ENCODE peak calls at places on chromosome 4, in ten cellular contexts. I is AG10803, V is activated B cell treated with CpG ODN at 0.5 μM for 24 hours, H is heart right ventricle, W is body of pancreas, N is foreskin keratinocyte, K is type B pancreatic cell, Y is astrocyte, O is spleen, U is cardiac fibroblast. J is an unnamed sample.

GRCh38 chr4:128579454-128579853 is 230.0 kb upstream of the JADE1 start:
- DNase-seq in I (no peak), Y (no peak), V (no peak), N (no peak), U (peak), K (no peak), W (no peak), H (no peak), O (no peak), J (no peak)

GRCh38 chr4:113951263-113951662 is 28.2 kb downstream of the ARSJ start:
- DNase-seq in N (no peak), W (peak), H (no peak), K (no peak), V (no peak), O (no peak), Y (peak), U (no peak), I (peak), J (no peak)

GRCh38 chr4:182724414-182724813 is 192.8 kb downstream of the DCTD start:
- DNase-seq in V (no peak), U (no peak), N (peak), Y (no peak), I (peak), K (no peak), W (no peak), O (no peak), H (no peak), J (no peak)

GRCh38 chr4:159779716-159780115 is 676.8 kb downstream of the RAPGEF2 start:
- DNase-seq in V (no peak), O (no peak), N (no peak), K (no peak), H (no peak), Y (peak), U (no peak), W (no peak), I (no peak), J (no peak)

GRCh38 chr4:145852256-145852839 is 86.3 kb downstream of the ZNF827 start:
- DNase-seq in K (no peak), N (no peak), U (peak), I (peak), Y (no peak), H (no peak), W (no peak), V (no peak), O (no peak), J (no peak)

GRCh38 chr4:98976716-98977115 is 18.8 kb upstream of the METAP1 start:
- DNase-seq in W (no peak), H (no peak), U (peak), Y (peak), K (no peak), I (no peak), N (peak), V (no peak), O (no peak), J (no peak)

GRCh38 chr4:124883642-124884041 is 171.1 kb upstream of the ANKRD50 start:
- DNase-seq in Y (peak), H (no peak), I (peak), V (no peak), O (no peak), U (peak), W (no peak), N (no peak), K (no peak), J (no peak)

GRCh38 chr4:184329235-184330007 is 111.7 kb upstream of the ENPP6 start:
- DNase-seq in U (peak), Y (no peak), H (no peak), O (no peak), N (no peak), W (peak), I (no peak), K (no peak), V (no peak), J (no peak)

GRCh38 chr4:71231073-71231752 is 107.6 kb upstream of the SLC4A4 start:
- DNase-seq in H (peak), Y (peak), I (peak), N (no peak), K (no peak), W (peak), O (no peak), U (peak), V (no peak), J (no peak)

GRCh38 chr4:153394945-153395344 is 50.5 kb downstream of the MND1 start:
- DNase-seq in K (no peak), V (no peak), W (no peak), H (no peak), N (no peak), O (no peak), Y (no peak), U (no peak), I (no peak), J (no peak)

GRCh38 chr4:79455216-79455615 is 47.2 kb upstream of the GK2 start:
- DNase-seq in U (peak), W (no peak), Y (no peak), N (no peak), H (no peak), O (no peak), I (no peak), K (no peak), V (no peak), J (no peak)

GRCh38 chr4:112448211-112448745 is 67.7 kb downstream of the NEUROG2 start:
- DNase-seq in V (no peak), U (peak), I (no peak), W (no peak), O (no peak), Y (no peak), K (no peak), H (no peak), N (peak), J (no peak)

GRCh38 chr4:156710571-156711195 is 260.9 kb downstream of the PDGFC start:
- DNase-seq in V (no peak), N (no peak), U (no peak), K (no peak), W (no peak), O (no peak), I (peak), Y (peak), H (no peak), J (no peak)

GRCh38 chr4:146981651-146982050 is 36.0 kb upstream of the TTC29 start:
- DNase-seq in U (peak), H (no peak), Y (peak), O (no peak), I (peak), N (no peak), V (no peak), W (no peak), K (no peak), J (no peak)

GRCh38 chr4:146643812-146644401 is 5.2 kb downstream of the POU4F2 start:
- DNase-seq in H (no peak), W (no peak), Y (peak), N (no peak), O (no peak), I (no peak), V (no peak), U (peak), K (no peak), J (no peak)

GRCh38 chr4:25654971-25655963 is at the start of gene SLC34A2:
- DNase-seq in Y (no peak), W (peak), N (no peak), K (peak), U (no peak), O (peak), V (no peak), H (no peak), I (no peak), J (peak)

GRCh38 chr4:26388671-26389070 is 67.9 kb downstream of the RBPJ start:
- DNase-seq in U (peak), H (no peak), I (peak), O (no peak), Y (no peak), W (no peak), V (no peak), N (no peak), K (no peak), J (no peak)

GRCh38 chr4:65383589-65384305 is 286.5 kb downstream of the EPHA5 start:
- DNase-seq in I (no peak), V (no peak), K (no peak), W (no peak), H (no peak), Y (peak), U (peak), N (peak), O (no peak), J (no peak)

GRCh38 chr4:143515905-143516304 is 2.4 kb downstream of the SMARCA5 start:
- DNase-seq in W (no peak), Y (no peak), N (no peak), U (no peak), V (no peak), H (no peak), K (no peak), O (no peak), I (no peak), J (no peak)

GRCh38 chr4:82519776-82520175 is 42.0 kb downstream of the TMEM150C start:
- DNase-seq in N (no peak), O (no peak), I (no peak), Y (no peak), H (no peak), K (no peak), U (peak), W (no peak), V (no peak), J (no peak)

GRCh38 chr4:1900087-1900433 is 28.9 kb downstream of the NSD2 start:
- DNase-seq in H (no peak), Y (no peak), U (no peak), W (no peak), O (no peak), V (no peak), N (no peak), K (no peak), I (no peak), J (no peak)

GRCh38 chr4:89836897-89837384 is at the start of gene SNCA:
- DNase-seq in V (no peak), Y (peak), U (peak), K (peak), O (peak), W (peak), N (peak), I (no peak), H (peak), J (peak)

GRCh38 chr4:80070880-80071620 is 2.0 kb downstream of the ANTXR2 start:
- DNase-seq in O (no peak), V (no peak), Y (peak), K (no peak), I (peak), U (no peak), W (no peak), H (no peak), N (no peak), J (no peak)

GRCh38 chr4:820230-821172 is 5.4 kb downstream of the CPLX1 start:
- DNase-seq in K (no peak), Y (no peak), V (no peak), O (no peak), U (no peak), W (no peak), N (no peak), I (no peak), H (no peak), J (no peak)

GRCh38 chr4:89534356-89534755 is 226.8 kb upstream of the GPRIN3 start:
- DNase-seq in I (no peak), W (no peak), U (no peak), H (no peak), K (no peak), Y (no peak), V (no peak), N (no peak), O (no peak), J (no peak)

GRCh38 chr4:38788327-38788726 is 5.5 kb upstream of the TLR10 start:
- DNase-seq in W (no peak), K (no peak), H (no peak), I (no peak), V (no peak), N (peak), U (peak), O (no peak), Y (peak), J (no peak)

GRCh38 chr4:184636144-184636543 is 13.1 kb downstream of the CASP3 start:
- DNase-seq in I (no peak), K (no peak), H (no peak), W (no peak), U (no peak), V (no peak), O (no peak), Y (no peak), N (no peak), J (no peak)

GRCh38 chr4:91497892-91498291 is 805.9 kb upstream of the GRID2 start:
- DNase-seq in I (no peak), H (no peak), V (no peak), N (no peak), W (no peak), O (no peak), U (no peak), Y (no peak), K (no peak), J (no peak)

GRCh38 chr4:109631709-109632108 is 71.5 kb downstream of the CASP6 start:
- DNase-seq in W (peak), O (no peak), V (no peak), N (no peak), I (no peak), Y (no peak), K (no peak), H (peak), U (no peak), J (no peak)

GRCh38 chr4:18536420-18536819 is 514.9 kb upstream of the LCORL start:
- DNase-seq in U (no peak), O (no peak), I (no peak), H (no peak), W (no peak), K (no peak), N (no peak), Y (no peak), V (no peak), J (no peak)

GRCh38 chr4:18538121-18538520 is 516.6 kb upstream of the LCORL start:
- DNase-seq in Y (no peak), O (no peak), W (no peak), H (no peak), N (no peak), I (no peak), V (no peak), U (no peak), K (no peak), J (no peak)

GRCh38 chr4:18540349-18540748 is 518.8 kb upstream of the LCORL start:
- DNase-seq in H (no peak), N (no peak), O (no peak), V (no peak), W (no peak), Y (no peak), U (no peak), K (no peak), I (no peak), J (no peak)

GRCh38 chr4:18533262-18533775 is 511.8 kb upstream of the LCORL start:
- DNase-seq in U (no peak), Y (no peak), H (no peak), V (no peak), N (no peak), O (no peak), I (no peak), W (no peak), K (no peak), J (no peak)

GRCh38 chr4:18535948-18536347 is 514.4 kb upstream of the LCORL start:
- DNase-seq in K (no peak), I (no peak), H (no peak), U (no peak), O (no peak), N (no peak), W (no peak), V (no peak), Y (no peak), J (no peak)
- TF ChIP-seq CTCF in K (no peak), I (no peak), H (no peak), U (no peak), O (no peak), N (no peak), W (no peak), V (no peak), Y (no peak), J (no peak)

GRCh38 chr4:120568736-120569135 is 353.8 kb downstream of the PRDM5 start:
- DNase-seq in K (no peak), H (no peak), O (no peak), N (no peak), Y (no peak), W (no peak), U (no peak), I (no peak), V (no peak), J (no peak)
- TF ChIP-seq CTCF in K (no peak), H (no peak), O (no peak), N (no peak), Y (no peak), W (no peak), U (no peak), I (no peak), V (no peak), J (no peak)

GRCh38 chr4:165112258-165113156 is at the start of gene TMEM192:
- DNase-seq in V (peak), O (peak), K (peak), U (peak), W (peak), I (peak), Y (peak), H (peak), N (peak), J (peak)
- TF ChIP-seq CTCF in V (peak), O (peak), K (peak), U (peak), W (peak), I (no peak), Y (no peak), H (peak), N (peak), J (no peak)

GRCh38 chr4:133154725-133155124 is 5.6 kb downstream of the PCDH10 start:
- DNase-seq in N (no peak), K (peak), Y (peak), V (no peak), O (no peak), U (peak), H (no peak), W (no peak), I (peak), J (peak)
- TF ChIP-seq CTCF in N (peak), K (peak), Y (peak), V (no peak), O (no peak), U (peak), H (peak), W (peak), I (peak), J (peak)

GRCh38 chr4:161949941-161950725 is 213.7 kb downstream of the FSTL5 start:
- DNase-seq in O (no peak), K (no peak), H (no peak), N (peak), W (no peak), I (peak), U (no peak), V (no peak), Y (peak), J (no peak)

GRCh38 chr4:161948026-161948770 is 215.6 kb downstream of the FSTL5 start:
- DNase-seq in I (no peak), U (no peak), K (no peak), Y (no peak), O (no peak), W (no peak), V (no peak), N (no peak), H (no peak), J (no peak)

DNA sequence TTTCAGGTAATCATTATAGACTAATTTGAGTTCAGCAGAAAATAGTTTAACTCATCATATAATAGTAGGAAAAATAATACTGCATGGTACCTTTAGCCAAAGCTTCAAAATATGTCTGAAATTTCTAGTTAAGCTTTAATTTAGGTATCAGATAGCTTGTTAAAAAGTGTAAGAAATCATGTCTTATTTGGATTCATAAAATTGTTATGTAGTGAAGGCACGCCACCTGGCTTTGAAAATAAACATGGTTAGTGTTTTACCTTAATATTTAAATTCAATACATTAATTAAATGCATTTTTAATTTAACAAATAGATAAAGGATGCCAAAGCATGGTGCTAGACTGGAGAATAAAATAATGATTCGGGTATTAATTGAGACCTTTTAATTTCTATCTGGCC is 211.4 kb downstream of the FSTL5 start:
- DNase-seq in I (no peak), K (no peak), V (no peak), W (no peak), Y (no peak), H (no peak), O (no peak), U (peak), N (no peak), J (no peak)
- TF ChIP-seq CTCF in I (no peak), K (no peak), V (no peak), W (peak), Y (no peak), H (no peak), O (no peak), U (no peak), N (peak), J (no peak)

GRCh38 chr4:100059467-100059866 is 109.4 kb upstream of the H2AZ1 start:
- DNase-seq in O (no peak), I (no peak), H (no peak), V (no peak), W (no peak), Y (no peak), K (no peak), U (no peak), N (no peak), J (no peak)

GRCh38 chr4:100061835-100062234 is 111.8 kb upstream of the H2AZ1 start:
- DNase-seq in V (no peak), H (no peak), Y (no peak), N (no peak), I (no peak), U (peak), K (no peak), W (no peak), O (no peak), J (no peak)

GRCh38 chr4:100060765-100061416 is 110.8 kb upstream of the H2AZ1 start:
- DNase-seq in I (no peak), Y (no peak), W (no peak), V (no peak), U (no peak), N (no peak), O (no peak), H (no peak), K (no peak), J (no peak)

GRCh38 chr4:100062921-100063320 is 112.8 kb upstream of the H2AZ1 start:
- DNase-seq in Y (peak), N (no peak), I (no peak), W (no peak), V (no peak), H (no peak), O (no peak), U (peak), K (no peak), J (no peak)

DNA sequence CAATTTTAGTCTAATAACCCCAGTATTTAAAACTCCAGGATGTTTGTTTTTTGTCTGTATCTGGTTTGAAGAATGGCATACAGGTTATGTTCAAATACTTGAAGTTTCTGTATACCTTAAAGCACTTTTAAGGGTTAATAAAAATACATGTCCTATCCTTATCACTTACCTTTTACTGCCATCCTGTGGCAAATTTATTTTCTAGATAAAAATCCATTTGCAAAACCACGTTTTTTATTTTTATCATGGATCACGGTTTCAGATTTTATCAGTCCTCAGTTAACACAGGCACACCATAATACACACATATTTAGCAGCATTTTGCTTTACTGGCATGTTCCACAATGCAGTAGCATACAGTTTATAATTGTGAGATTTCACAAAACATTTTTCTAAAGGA is 113.3 kb upstream of the H2AZ1 start:
- DNase-seq in W (no peak), K (no peak), I (no peak), U (peak), N (no peak), H (no peak), V (no peak), Y (no peak), O (no peak), J (no peak)
- TF ChIP-seq CTCF in W (no peak), K (peak), I (no peak), U (no peak), N (peak), H (no peak), V (no peak), Y (no peak), O (no peak), J (no peak)

DNA sequence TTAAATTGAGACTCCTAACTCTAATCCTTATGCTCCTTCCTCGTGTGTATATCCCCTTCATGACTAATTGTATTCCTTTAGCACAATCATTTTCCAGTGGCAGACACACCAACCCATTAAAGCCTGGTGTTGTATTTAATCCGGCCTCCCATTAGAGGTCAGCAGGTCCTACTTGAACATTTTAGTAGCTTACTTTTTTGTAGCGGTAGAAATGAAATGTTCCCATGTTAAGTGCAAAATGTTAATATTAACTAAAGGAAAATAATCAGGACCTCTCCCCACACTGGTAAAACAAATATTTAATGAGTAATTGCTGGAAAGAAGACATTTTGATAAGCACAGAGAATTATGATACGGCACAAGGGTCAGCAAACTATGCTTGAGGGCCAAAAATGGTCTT is 3.4 kb downstream of the RAB33B start:
- DNase-seq in H (no peak), W (no peak), K (no peak), I (no peak), N (no peak), U (no peak), O (no peak), V (no peak), Y (no peak), J (no peak)
- TF ChIP-seq CTCF in H (no peak), W (no peak), K (no peak), I (no peak), N (no peak), U (no peak), O (no peak), V (no peak), Y (no peak), J (no peak)

GRCh38 chr4:88284378-88285234 is at the start of gene PPM1K:
- DNase-seq in H (peak), K (peak), Y (peak), N (peak), O (peak), I (peak), V (peak), W (peak), U (peak), J (peak)
- TF ChIP-seq CTCF in H (peak), K (peak), Y (no peak), N (peak), O (no peak), I (peak), V (no peak), W (peak), U (no peak), J (no peak)